ENCODE peak calls at places on chromosomes 13 and 19, in seven cellular contexts. N, G, V, H, I, X and F are unnamed samples.

GRCh38 chr13:98026457-98026857 is 73.0 kb downstream of the IPO5 start:
- DNase-seq in N (no peak), G (no peak), V (no peak), H (no peak), I (peak; percentile 8), X (no peak), F (no peak)

GRCh38 chr19:10293637-10294367 is 4.0 kb downstream of the ICAM5 start:
- DNase-seq in N (no peak), G (no peak), V (no peak), H (no peak), I (no peak), X (no peak), F (no peak)

GRCh38 chr13:113947321-113948033 is 26.4 kb downstream of the C13orf46 start:
- DNase-seq in N (no peak), G (no peak), V (peak; percentile 32), H (no peak), I (no peak), X (no peak), F (no peak)

GRCh38 chr13:50129065-50129922 is 114.0 kb downstream of the KCNRG start:
- DNase-seq in N (no peak), G (no peak), V (no peak), H (no peak), I (no peak), X (no peak), F (peak; percentile 55)

GRCh38 chr19:8580710-8581281 is 3.6 kb upstream of the MYO1F start:
- DNase-seq in N (peak; percentile 70), G (no peak), V (peak; percentile 87), H (peak; percentile 90), I (peak; percentile 55), X (peak; percentile 88), F (peak; percentile 87)

GRCh38 chr13:50914848-50915247 is 5.3 kb downstream of the RNASEH2B start:
- DNase-seq in N (no peak), G (no peak), V (no peak), H (no peak), I (peak; percentile 59), X (no peak), F (no peak)

GRCh38 chr13:44516771-44517170 is 59.4 kb downstream of the TSC22D1 start:
- DNase-seq in N (no peak), G (no peak), V (no peak), H (no peak), I (no peak), X (no peak), F (no peak)

GRCh38 chr13:110555601-110556223 is 5.8 kb downstream of the RAB20 start:
- DNase-seq in N (no peak), G (no peak), V (no peak), H (peak; percentile 93), I (no peak), X (no peak), F (no peak)

GRCh38 chr13:107441279-107441678 is 774.1 kb downstream of the LIG4 start:
- DNase-seq in N (no peak), G (peak; percentile 36), V (no peak), H (no peak), I (peak; percentile 96), X (no peak), F (no peak)

GRCh38 chr13:28499579-28499978 is 4.7 kb upstream of the FLT1 start:
- DNase-seq in N (no peak), G (no peak), V (no peak), H (no peak), I (no peak), X (no peak), F (no peak)

GRCh38 chr19:8655340-8655709 is 24.9 kb downstream of the NFILZ start:
- DNase-seq in N (no peak), G (no peak), V (peak; percentile 21), H (no peak), I (no peak), X (peak; percentile 50), F (peak; percentile 52)

GRCh38 chr19:17948474-17948966 is 15.7 kb downstream of the CCDC124 start:
- DNase-seq in N (no peak), G (no peak), V (no peak), H (no peak), I (no peak), X (no peak), F (no peak)

GRCh38 chr19:8569066-8569761 is 8.0 kb downstream of the MYO1F start:
- DNase-seq in N (no peak), G (peak; percentile 90), V (peak; percentile 80), H (peak; percentile 99), I (peak; percentile 96), X (peak; percentile 81), F (peak; percentile 89)

GRCh38 chr19:7395793-7396192 is 47.1 kb downstream of the ARHGEF18 start:
- DNase-seq in N (no peak), G (no peak), V (no peak), H (no peak), I (no peak), X (no peak), F (no peak)

GRCh38 chr19:31962565-31962996 is 382.8 kb upstream of the ZNF507 start:
- DNase-seq in N (peak; percentile 26), G (no peak), V (no peak), H (no peak), I (peak; percentile 42), X (no peak), F (no peak)

GRCh38 chr13:113771709-113772331 is 12.8 kb downstream of the TMEM255B start:
- DNase-seq in N (no peak), G (no peak), V (no peak), H (no peak), I (no peak), X (no peak), F (no peak)

GRCh38 chr13:111860161-111860560 is 206.8 kb upstream of the SOX1 start:
- DNase-seq in N (no peak), G (no peak), V (no peak), H (no peak), I (no peak), X (no peak), F (no peak)

GRCh38 chr19:38210458-38210987 is 13.5 kb downstream of the DPF1 start:
- DNase-seq in N (peak; percentile 65), G (no peak), V (peak; percentile 67), H (no peak), I (peak; percentile 17), X (no peak), F (no peak)

GRCh38 chr19:50383852-50384684 is at the start of gene POLD1:
- DNase-seq in N (peak; percentile 99), G (peak; percentile 92), V (peak; percentile 95), H (peak; percentile 97), I (peak; percentile 93), X (peak; percentile 98), F (peak; percentile 100)

GRCh38 chr19:16381756-16382401 is 57.3 kb downstream of the KLF2 start:
- DNase-seq in N (no peak), G (no peak), V (no peak), H (no peak), I (no peak), X (no peak), F (no peak)

GRCh38 chr13:73633817-73634449 is 500.3 kb downstream of the KLF12 start:
- DNase-seq in N (no peak), G (no peak), V (no peak), H (no peak), I (no peak), X (no peak), F (no peak)

GRCh38 chr13:96020155-96020575 is 33.0 kb downstream of the UGGT2 start:
- DNase-seq in N (no peak), G (peak; percentile 27), V (peak; percentile 11), H (peak; percentile 58), I (peak; percentile 64), X (no peak), F (peak; percentile 46)

GRCh38 chr19:7729211-7729610 is 2.7 kb downstream of the CLEC4G start:
- DNase-seq in N (no peak), G (no peak), V (peak; percentile 45), H (peak; percentile 21), I (no peak), X (no peak), F (no peak)

GRCh38 chr13:53092931-53093330 is 64.3 kb downstream of the OLFM4 start:
- DNase-seq in N (no peak), G (no peak), V (no peak), H (no peak), I (no peak), X (no peak), F (no peak)
- TF ChIP-seq CTCF in N (no peak), G (no peak), V (no peak), H (no peak), I (no peak), X (no peak), F (no peak)

GRCh38 chr19:805600-806550 is 8.6 kb downstream of the PTBP1 start:
- DNase-seq in N (no peak), G (no peak), V (peak; percentile 41), H (no peak), I (no peak), X (no peak), F (no peak)

GRCh38 chr19:803686-804418 is 6.6 kb downstream of the PTBP1 start:
- DNase-seq in N (no peak), G (no peak), V (no peak), H (no peak), I (no peak), X (no peak), F (no peak)

GRCh38 chr19:804419-805160 is 7.3 kb downstream of the PTBP1 start:
- DNase-seq in N (no peak), G (no peak), V (no peak), H (no peak), I (no peak), X (no peak), F (no peak)

GRCh38 chr19:806815-807421 is 9.7 kb downstream of the PTBP1 start:
- DNase-seq in N (no peak), G (no peak), V (no peak), H (peak; percentile 4), I (no peak), X (no peak), F (no peak)

GRCh38 chr19:805161-805561 is 7.9 kb downstream of the PTBP1 start:
- DNase-seq in N (no peak), G (no peak), V (peak; percentile 30), H (no peak), I (no peak), X (no peak), F (no peak)
- TF ChIP-seq CTCF in N (no peak), G (no peak), V (no peak), H (no peak), I (no peak), X (no peak), F (no peak)

DNA sequence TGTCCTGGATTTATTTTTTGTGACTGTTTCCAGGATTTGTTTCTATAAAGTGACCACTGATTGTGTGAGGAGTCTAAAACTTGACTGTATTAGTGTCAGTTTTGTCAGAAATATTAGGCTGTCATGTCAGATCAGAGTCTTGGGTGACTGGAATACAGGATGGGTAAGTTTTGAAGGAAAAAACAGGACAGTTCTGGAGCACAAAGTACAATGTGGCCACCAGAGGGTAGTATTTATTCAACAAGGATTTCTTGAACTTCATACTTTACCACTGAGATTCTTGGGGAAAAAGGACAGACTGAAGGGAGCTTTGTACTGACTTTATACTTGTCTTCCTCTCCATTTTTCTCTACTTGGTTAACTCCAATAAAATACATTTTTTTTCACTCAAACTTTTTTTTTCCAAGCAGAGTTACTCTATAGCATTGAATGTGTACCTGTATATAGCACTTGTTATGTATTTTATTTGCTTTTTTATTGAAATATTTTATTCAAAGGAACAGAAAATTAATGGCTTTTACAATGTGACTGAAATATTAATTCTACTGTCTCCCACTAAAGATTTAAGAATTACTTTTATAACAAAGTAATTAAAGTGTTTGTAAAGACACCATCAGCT is 51.1 kb downstream of the LMO7 start:
- DNase-seq in N (no peak), G (no peak), V (peak; percentile 9), H (no peak), I (peak; percentile 43), X (no peak), F (no peak)
- TF ChIP-seq CTCF in N (peak; percentile 64), G (peak; percentile 63), V (no peak), H (no peak), I (peak; percentile 44), X (no peak), F (peak; percentile 11)

GRCh38 chr13:52851153-52851962 is 2.9 kb upstream of the PCDH8 start:
- DNase-seq in N (no peak), G (no peak), V (no peak), H (peak; percentile 70), I (peak; percentile 7), X (no peak), F (peak; percentile 70)
- TF ChIP-seq CTCF in N (no peak), G (no peak), V (no peak), H (no peak), I (no peak), X (no peak), F (no peak)